ENCODE peak calls at places on chromosomes 16 and 17, in four cellular contexts. T is prostate gland, I is heart right ventricle, Q is brain microvascular endothelial cell. K is an unnamed sample.

GRCh38 chr17:31371511-31372097 is 19.9 kb upstream of the RAB11FIP4 start:
- DNase-seq in Q (peak), I (no peak), T (no peak), K (no peak)

GRCh38 chr16:79150626-79151025 is 449.9 kb downstream of the MAF start:
- DNase-seq in Q (no peak), T (no peak), I (no peak), K (no peak)

GRCh38 chr17:49554694-49555494 is 20.8 kb upstream of the NXPH3 start:
- DNase-seq in Q (no peak), T (no peak), I (no peak), K (peak)

GRCh38 chr16:82603784-82604411 is 22.9 kb upstream of the CDH13 start:
- DNase-seq in Q (peak), T (peak), I (peak), K (peak)

GRCh38 chr16:35011-35775 is 18.2 kb downstream of the POLR3K start:
- DNase-seq in I (no peak), Q (no peak), T (no peak), K (no peak)

GRCh38 chr17:5260542-5260941 is 21.5 kb upstream of the RABEP1 start:
- DNase-seq in I (no peak), T (no peak), Q (no peak), K (no peak)

GRCh38 chr16:30756781-30757100 is 5.1 kb downstream of the CFAP119 start:
- DNase-seq in T (no peak), Q (no peak), I (no peak), K (no peak)

GRCh38 chr16:85897384-85897783 is 1.6 kb upstream of the IRF8 start:
- DNase-seq in T (no peak), I (no peak), Q (no peak), K (no peak)

GRCh38 chr17:35560703-35561102 is at the start of gene SLFN14:
- DNase-seq in T (no peak), I (no peak), Q (no peak), K (no peak)

DNA sequence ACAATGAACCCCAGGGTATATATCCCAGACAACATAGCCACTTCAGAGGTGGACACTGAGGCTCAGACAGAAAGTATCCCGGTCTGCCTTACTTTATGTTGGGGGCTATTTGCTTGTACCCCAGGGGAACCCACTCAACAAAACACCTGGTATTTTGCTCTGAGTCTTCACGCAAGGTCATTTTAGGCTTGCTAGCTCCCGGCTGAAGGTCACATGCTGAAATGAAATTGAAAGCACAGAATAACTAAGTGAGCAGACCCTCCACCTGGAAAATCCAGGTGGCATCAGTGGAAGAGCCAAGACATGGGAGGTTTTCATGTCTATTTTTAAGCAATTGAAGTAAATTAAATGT is 4.1 kb upstream of the KDM8 start:
- DNase-seq in I (no peak), Q (no peak), T (no peak), K (no peak)
- H3K4me3 ChIP-seq in I (no peak), Q (no peak), T (no peak), K (no peak)

GRCh38 chr16:23080747-23081146 is 68.5 kb downstream of the USP31 start:
- DNase-seq in I (no peak), T (no peak), Q (no peak), K (no peak)
- H3K27ac ChIP-seq in I (no peak), T (peak), Q (no peak), K (no peak)

GRCh38 chr17:7841309-7841621 is 7.2 kb downstream of the KDM6B start:
- DNase-seq in I (no peak), T (no peak), Q (no peak), K (no peak)
- H3K4me3 ChIP-seq in I (peak), T (peak), Q (peak), K (peak)

GRCh38 chr17:6753565-6753964 is 2.3 kb upstream of the XAF1 start:
- DNase-seq in T (no peak), Q (no peak), I (no peak), K (no peak)
- H3K27ac ChIP-seq in T (peak), Q (peak), I (peak), K (peak)

DNA sequence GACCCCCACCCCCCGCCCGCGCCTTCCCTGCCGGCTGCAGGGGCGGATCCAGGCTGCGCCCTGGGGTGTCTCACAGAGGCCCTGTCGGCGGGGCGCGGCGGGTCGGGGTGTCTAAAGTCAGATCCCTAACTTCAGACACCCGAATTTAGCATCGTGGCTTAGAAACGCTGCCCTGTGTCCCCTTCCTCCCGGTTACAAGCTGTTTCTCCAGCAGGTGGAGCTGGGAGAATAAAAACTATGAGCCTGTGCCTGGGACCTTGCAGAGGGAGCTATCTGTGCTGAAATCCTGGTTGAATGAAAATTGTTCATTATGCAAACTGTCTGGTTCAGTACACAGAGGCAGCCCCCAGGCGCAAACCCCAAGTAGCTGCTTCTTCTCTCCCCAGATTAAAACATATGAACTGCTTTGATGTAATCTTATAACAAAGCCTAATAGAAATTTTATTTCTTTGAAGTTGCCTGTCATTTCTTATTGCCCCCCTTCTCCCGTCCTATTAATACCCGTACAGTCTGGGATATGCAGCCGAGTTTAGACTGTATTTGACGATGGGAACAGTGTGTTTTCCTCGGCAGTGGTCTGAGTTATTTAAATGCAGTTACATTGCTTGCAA is 79.0 kb downstream of the RPA1 start:
- DNase-seq in T (peak), I (peak), Q (peak), K (peak)
- H3K4me3 ChIP-seq in T (no peak), I (no peak), Q (peak), K (no peak)

GRCh38 chr16:87570938-87571867 is 31.1 kb upstream of the JPH3 start:
- DNase-seq in Q (no peak), I (peak), T (peak), K (peak)
- H3K27ac ChIP-seq in Q (no peak), I (no peak), T (peak), K (no peak)

DNA sequence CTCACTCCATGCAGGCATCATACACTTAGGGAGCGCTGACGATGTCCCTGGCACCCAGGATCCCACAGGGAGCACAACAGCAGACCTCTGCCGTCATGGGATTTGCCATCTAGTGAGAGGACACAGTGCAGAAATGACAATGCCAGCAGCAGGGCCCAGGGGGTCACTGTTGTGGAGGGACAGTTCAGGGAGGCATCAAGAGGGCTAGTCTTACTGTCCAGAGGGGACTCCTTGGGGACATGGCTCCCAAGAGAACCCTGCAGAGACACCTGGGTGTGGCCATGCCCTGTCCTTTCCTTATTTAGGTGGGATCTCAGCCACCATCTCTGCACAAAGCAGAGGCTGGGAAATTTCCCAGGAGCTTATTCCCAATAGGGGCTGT is 73.7 kb downstream of the CRISPLD2 start:
- DNase-seq in I (no peak), Q (no peak), T (no peak), K (no peak)
- H3K4me3 ChIP-seq in I (no peak), Q (no peak), T (no peak), K (no peak)

GRCh38 chr16:89113661-89114060 is 20.0 kb downstream of the ACSF3 start:
- DNase-seq in I (no peak), Q (no peak), T (no peak), K (no peak)

GRCh38 chr16:89114159-89114981 is 20.7 kb downstream of the ACSF3 start:
- DNase-seq in T (no peak), I (no peak), Q (peak), K (no peak)

GRCh38 chr16:89116341-89117238 is 22.9 kb downstream of the ACSF3 start:
- DNase-seq in I (no peak), T (no peak), Q (no peak), K (no peak)

GRCh38 chr16:89117239-89117974 is 23.8 kb downstream of the ACSF3 start:
- DNase-seq in T (no peak), I (no peak), Q (no peak), K (no peak)

GRCh38 chr16:89115216-89115949 is 21.7 kb downstream of the ACSF3 start:
- DNase-seq in T (peak), I (peak), Q (peak), K (peak)
- H3K27ac ChIP-seq in T (no peak), I (no peak), Q (peak), K (no peak)

GRCh38 chr17:46879101-46879500 is 27.7 kb downstream of the WNT9B start:
- DNase-seq in Q (no peak), I (no peak), T (no peak), K (no peak)
- H3K4me3 ChIP-seq in Q (no peak), I (no peak), T (no peak), K (no peak)

DNA sequence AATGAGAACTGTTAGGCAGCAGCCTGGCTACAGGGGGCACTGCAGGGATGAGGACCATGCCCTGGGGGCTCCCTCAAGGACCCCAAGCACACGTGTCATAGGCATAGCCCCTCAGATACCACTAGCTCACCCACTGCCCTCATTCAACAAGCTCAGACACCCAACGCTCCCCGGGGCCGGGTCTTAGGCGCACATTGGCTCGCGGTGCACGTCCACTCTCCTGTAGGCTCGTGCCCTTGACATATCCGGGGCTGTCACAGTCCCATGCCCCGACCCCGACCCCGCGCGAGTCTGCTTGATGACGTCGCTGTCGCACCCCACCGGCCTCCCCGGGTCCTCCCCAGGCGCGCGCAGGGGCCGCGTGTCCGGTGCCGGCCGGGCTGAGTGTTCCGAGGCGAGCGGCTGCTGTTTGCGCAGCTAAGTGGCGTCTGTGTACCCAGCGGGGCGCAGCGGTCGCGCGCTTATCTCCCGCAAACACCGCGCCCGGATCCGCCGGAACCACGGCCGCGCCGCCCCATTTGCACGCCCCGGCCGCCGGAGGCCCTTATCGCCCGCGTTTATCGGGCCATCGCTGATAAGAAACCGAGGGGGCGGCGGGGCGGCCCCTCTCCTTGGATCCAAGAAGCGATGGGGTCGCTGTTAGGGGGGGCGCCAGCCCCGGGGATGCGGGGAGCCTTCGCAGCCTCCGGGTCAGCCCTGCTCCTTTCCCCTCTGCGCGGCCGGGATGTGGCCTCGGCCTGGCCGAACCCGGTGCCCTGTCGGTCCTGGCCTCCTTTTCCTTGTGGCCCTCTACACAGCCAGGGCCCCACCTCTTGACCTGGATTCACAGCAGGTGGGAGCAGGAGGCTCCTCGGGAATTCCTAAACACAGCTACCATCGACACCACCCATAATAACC is 20.7 kb upstream of the NAGS start:
- DNase-seq in I (no peak), T (no peak), Q (no peak), K (peak)
- H3K27ac ChIP-seq in I (no peak), T (no peak), Q (no peak), K (no peak)

K was measured in testis.